ENCODE peak calls at places on chromosome 22, in four cellular contexts. One of them, this sample, is unnamed.

GRCh38 chr22:50564289-50564688 is 1.6 kb upstream of the SYCE3 start:
- DNase-seq in HFF-Myc: no peak
- DNase-seq in HepG2: no peak
- DNase-seq in NB4: no peak
- DNase-seq in this sample: no peak

GRCh38 chr22:46297151-46297819 is 615 bp downstream of the GTSE1 start:
- DNase-seq in NB4: peak; percentile 66
- DNase-seq in HepG2: peak; percentile 11
- DNase-seq in HFF-Myc: no peak
- DNase-seq in this sample: no peak

GRCh38 chr22:17705565-17706450 is 67.3 kb downstream of the BCL2L13 start:
- DNase-seq in HFF-Myc: no peak
- DNase-seq in HepG2: no peak
- DNase-seq in NB4: no peak
- DNase-seq in this sample: no peak

GRCh38 chr22:42283288-42284229 is 13.1 kb upstream of the TCF20 start:
- DNase-seq in NB4: peak; percentile 33
- DNase-seq in HFF-Myc: no peak
- DNase-seq in HepG2: no peak
- DNase-seq in this sample: no peak

GRCh38 chr22:43823911-43824665 is 12.0 kb upstream of the EFCAB6 start:
- DNase-seq in HFF-Myc: no peak
- DNase-seq in NB4: no peak
- DNase-seq in HepG2: no peak
- DNase-seq in this sample: peak; percentile 9

GRCh38 chr22:28143961-28144745 is 225.1 kb upstream of the PITPNB start:
- DNase-seq in NB4: no peak
- DNase-seq in HFF-Myc: no peak
- DNase-seq in HepG2: no peak
- DNase-seq in this sample: no peak

GRCh38 chr22:49749885-49750510 is 77.7 kb downstream of the BRD1 start:
- DNase-seq in HFF-Myc: no peak
- DNase-seq in HepG2: no peak
- DNase-seq in NB4: no peak
- DNase-seq in this sample: peak; percentile 20

GRCh38 chr22:46057762-46058420 is 80.9 kb upstream of the WNT7B start:
- DNase-seq in HepG2: no peak
- DNase-seq in HFF-Myc: no peak
- DNase-seq in NB4: no peak
- DNase-seq in this sample: no peak

GRCh38 chr22:18997925-18998315 is 61.8 kb upstream of the PRODH start:
- DNase-seq in HFF-Myc: no peak
- DNase-seq in HepG2: no peak
- DNase-seq in NB4: no peak
- DNase-seq in this sample: no peak

GRCh38 chr22:46381731-46382130 is 46.2 kb downstream of the TRMU start:
- DNase-seq in HepG2: no peak
- DNase-seq in HFF-Myc: no peak
- DNase-seq in NB4: no peak
- DNase-seq in this sample: no peak

GRCh38 chr22:17570851-17571631 is 7.7 kb downstream of the SLC25A18 start:
- DNase-seq in HepG2: no peak
- DNase-seq in NB4: no peak
- DNase-seq in HFF-Myc: no peak
- DNase-seq in this sample: peak; percentile 56

GRCh38 chr22:23613193-23613973 is 18.7 kb downstream of the DRICH1 start:
- DNase-seq in NB4: no peak
- DNase-seq in HFF-Myc: no peak
- DNase-seq in HepG2: peak; percentile 23
- DNase-seq in this sample: no peak

GRCh38 chr22:19728271-19728670 is 4.9 kb downstream of the GP1BB start:
- DNase-seq in HFF-Myc: no peak
- DNase-seq in HepG2: no peak
- DNase-seq in NB4: no peak
- DNase-seq in this sample: no peak

GRCh38 chr22:38766076-38766777 is 10.4 kb upstream of the SUN2 start:
- DNase-seq in HFF-Myc: peak; percentile 59
- DNase-seq in HepG2: peak; percentile 74
- DNase-seq in NB4: peak; percentile 41
- DNase-seq in this sample: peak; percentile 70

GRCh38 chr22:37337204-37337943 is 55.1 kb downstream of the CYTH4 start:
- DNase-seq in HFF-Myc: no peak
- DNase-seq in NB4: peak; percentile 24
- DNase-seq in HepG2: no peak
- DNase-seq in this sample: no peak
- TF ChIP-seq CTCF in HFF-Myc: no peak
- TF ChIP-seq CTCF in NB4: no peak
- TF ChIP-seq CTCF in HepG2: no peak
- TF ChIP-seq CTCF in this sample: no peak

GRCh38 chr22:30327864-30328345 is 1.2 kb upstream of the TBC1D10A start:
- DNase-seq in HFF-Myc: no peak
- DNase-seq in HepG2: peak; percentile 53
- DNase-seq in NB4: no peak
- DNase-seq in this sample: no peak
- TF ChIP-seq CTCF in HFF-Myc: no peak
- TF ChIP-seq CTCF in HepG2: peak; percentile 45
- TF ChIP-seq CTCF in NB4: no peak
- TF ChIP-seq CTCF in this sample: no peak

DNA sequence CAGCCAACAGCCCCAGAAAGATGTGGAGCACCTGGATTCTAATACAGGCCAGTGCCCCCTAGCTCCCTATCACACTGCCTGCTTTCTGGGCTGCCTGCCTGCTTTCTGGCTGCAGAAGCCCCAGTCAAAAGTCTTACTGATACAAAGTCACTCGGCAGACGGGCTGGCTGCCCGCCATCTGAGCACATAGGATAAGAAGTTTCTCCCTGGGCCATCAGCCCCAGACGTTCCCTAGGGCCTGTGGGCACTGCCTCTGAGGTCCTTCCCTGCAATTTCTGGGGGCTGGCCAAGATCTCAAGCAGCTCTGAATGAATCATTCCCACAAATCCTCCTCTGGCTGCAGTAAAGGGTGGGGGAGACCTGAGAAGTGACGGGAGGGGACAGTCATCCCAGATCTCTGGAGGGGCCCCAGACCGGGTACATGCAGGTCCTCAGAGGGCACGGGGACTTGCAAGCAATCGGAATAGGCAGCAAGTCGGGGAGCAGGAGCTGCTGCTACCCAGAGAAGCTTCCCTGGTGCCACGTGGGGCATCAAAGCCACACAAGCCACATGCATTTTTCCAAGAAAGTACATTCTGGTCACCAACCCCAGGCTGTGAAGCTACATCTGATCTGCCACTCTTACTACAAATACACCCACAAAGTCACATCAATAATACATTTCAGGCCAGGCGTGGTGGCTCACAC is 4.7 kb downstream of the TPST2 start:
- DNase-seq in NB4: no peak
- DNase-seq in HFF-Myc: no peak
- DNase-seq in HepG2: no peak
- DNase-seq in this sample: no peak
- TF ChIP-seq CTCF in NB4: no peak
- TF ChIP-seq CTCF in HFF-Myc: no peak
- TF ChIP-seq CTCF in HepG2: no peak
- TF ChIP-seq CTCF in this sample: no peak

DNA sequence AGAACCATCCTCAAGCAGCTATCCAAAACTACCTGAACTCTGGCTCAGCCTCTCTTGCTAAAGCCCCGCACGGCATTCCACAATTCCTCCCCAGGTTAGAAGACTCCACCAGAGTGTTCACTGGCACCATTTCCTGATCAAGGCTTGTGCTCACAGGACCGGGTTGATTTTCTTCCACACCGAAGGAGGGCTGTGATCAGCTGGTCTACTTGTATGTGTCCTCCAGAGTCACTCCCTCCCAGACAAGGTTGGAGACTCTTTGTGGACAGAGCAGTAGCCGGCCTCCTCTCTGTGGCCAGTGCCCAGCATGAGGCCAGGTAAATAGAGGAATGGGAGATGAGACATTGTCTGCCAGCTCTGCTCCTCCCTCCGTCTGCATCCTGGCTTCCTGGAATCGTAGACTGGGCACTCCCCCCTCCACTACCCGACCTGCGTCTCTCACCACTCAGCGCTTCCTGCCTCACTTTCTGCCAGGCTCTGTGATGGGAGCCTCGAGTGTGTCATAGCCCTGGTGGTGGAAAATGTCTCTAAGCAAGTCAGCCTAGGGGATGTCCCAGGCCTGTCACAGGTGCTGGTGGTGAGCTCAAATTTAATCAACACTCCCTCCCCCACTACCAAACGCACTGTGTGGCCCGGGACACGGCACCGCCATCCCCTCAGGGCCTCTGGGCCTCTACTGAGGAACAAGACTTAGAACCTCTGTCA is 12.5 kb upstream of the TMPRSS6 start:
- DNase-seq in HFF-Myc: no peak
- DNase-seq in NB4: no peak
- DNase-seq in HepG2: peak; percentile 10
- DNase-seq in this sample: no peak
- TF ChIP-seq CTCF in HFF-Myc: no peak
- TF ChIP-seq CTCF in NB4: no peak
- TF ChIP-seq CTCF in HepG2: no peak
- TF ChIP-seq CTCF in this sample: no peak

GRCh38 chr22:47724030-47724429 is 961.6 kb downstream of the TBC1D22A start:
- DNase-seq in NB4: no peak
- DNase-seq in HepG2: no peak
- DNase-seq in HFF-Myc: no peak
- DNase-seq in this sample: no peak
- TF ChIP-seq CTCF in NB4: no peak
- TF ChIP-seq CTCF in HepG2: no peak
- TF ChIP-seq CTCF in HFF-Myc: no peak
- TF ChIP-seq CTCF in this sample: no peak

GRCh38 chr22:32205974-32206773 is 1.3 kb upstream of the RFPL2 start:
- DNase-seq in HFF-Myc: no peak
- DNase-seq in HepG2: no peak
- DNase-seq in NB4: no peak
- DNase-seq in this sample: no peak
- TF ChIP-seq CTCF in HFF-Myc: no peak
- TF ChIP-seq CTCF in HepG2: no peak
- TF ChIP-seq CTCF in NB4: no peak
- TF ChIP-seq CTCF in this sample: peak; percentile 20

GRCh38 chr22:47515384-47516125 is 753.1 kb downstream of the TBC1D22A start:
- DNase-seq in HepG2: no peak
- DNase-seq in HFF-Myc: no peak
- DNase-seq in NB4: peak; percentile 9
- DNase-seq in this sample: no peak
- TF ChIP-seq CTCF in HepG2: no peak
- TF ChIP-seq CTCF in HFF-Myc: no peak
- TF ChIP-seq CTCF in NB4: peak; percentile 2
- TF ChIP-seq CTCF in this sample: no peak

GRCh38 chr22:35894464-35894878 is 134.2 kb downstream of the RBFOX2 start:
- DNase-seq in NB4: no peak
- DNase-seq in HFF-Myc: no peak
- DNase-seq in HepG2: no peak
- DNase-seq in this sample: no peak
- TF ChIP-seq CTCF in NB4: no peak
- TF ChIP-seq CTCF in HFF-Myc: no peak
- TF ChIP-seq CTCF in HepG2: no peak
- TF ChIP-seq CTCF in this sample: no peak

GRCh38 chr22:21098099-21098671 is 52.4 kb downstream of the LRRC74B start:
- DNase-seq in NB4: peak; percentile 53
- DNase-seq in HFF-Myc: no peak
- DNase-seq in HepG2: no peak
- DNase-seq in this sample: no peak
- TF ChIP-seq CTCF in NB4: peak; percentile 50
- TF ChIP-seq CTCF in HFF-Myc: peak; percentile 14
- TF ChIP-seq CTCF in HepG2: no peak
- TF ChIP-seq CTCF in this sample: no peak